ENCODE peak calls at places on chromosomes 1 and 21, in ten cellular contexts. X is mucosa of gallbladder; P is LHCN-M2; C is iPS DF 6.9; Y is foreskin fibroblast; M is activated CD8-positive, alpha-beta memory T cell treated with anti-CD3 and anti-CD28 coated beads for 4 hours; T is AG08395; R is nephron progenitor cell; A is neural progenitor cell; Q is skeletal muscle cell. W is an unnamed sample.

GRCh38 chr21:46048926-46049889 is 48.7 kb upstream of the COL6A2 start:
- DNase-seq in X (peak), P (peak), C (no peak), Y (peak), M (no peak), T (peak), R (no peak), A (no peak), Q (peak), W (peak)

GRCh38 chr1:111568160-111568559 is 51.4 kb upstream of the RAP1A start:
- DNase-seq in X (no peak), P (no peak), C (no peak), Y (no peak), M (no peak), T (no peak), R (no peak), A (no peak), Q (no peak), W (no peak)

GRCh38 chr1:209759829-209760359 is 4.0 kb downstream of the TRAF3IP3 start:
- DNase-seq in X (no peak), P (no peak), C (no peak), Y (no peak), M (no peak), T (no peak), R (no peak), A (no peak), Q (no peak), W (no peak)

GRCh38 chr1:11790880-11791715 is 14.7 kb downstream of the MTHFR start:
- DNase-seq in X (peak), P (peak), C (no peak), Y (peak), M (no peak), T (peak), R (no peak), A (peak), Q (peak), W (peak)

GRCh38 chr1:21875621-21876063 is 61.5 kb downstream of the HSPG2 start:
- DNase-seq in X (no peak), P (no peak), C (no peak), Y (no peak), M (no peak), T (no peak), R (no peak), A (no peak), Q (no peak), W (no peak)

GRCh38 chr1:161735837-161736236 is 13.7 kb upstream of the DUSP12 start:
- DNase-seq in X (no peak), P (no peak), C (no peak), Y (no peak), M (no peak), T (no peak), R (no peak), A (no peak), Q (no peak), W (no peak)

GRCh38 chr1:54808443-54809207 is 7.5 kb upstream of the TTC22 start:
- DNase-seq in X (no peak), P (no peak), C (no peak), Y (no peak), M (no peak), T (no peak), R (no peak), A (no peak), Q (no peak), W (no peak)

GRCh38 chr1:234608026-234608719 is 1.8 kb downstream of the IRF2BP2 start:
- DNase-seq in X (peak), P (peak), C (no peak), Y (peak), M (peak), T (peak), R (peak), A (peak), Q (no peak), W (peak)

GRCh38 chr1:243658596-243659105 is 191.4 kb downstream of the AKT3 start:
- DNase-seq in X (no peak), P (no peak), C (no peak), Y (no peak), M (no peak), T (no peak), R (no peak), A (no peak), Q (no peak), W (no peak)

GRCh38 chr1:118881751-118882150 is 106.4 kb downstream of the TBX15 start:
- DNase-seq in X (no peak), P (no peak), C (no peak), Y (no peak), M (no peak), T (peak), R (no peak), A (no peak), Q (no peak), W (no peak)

GRCh38 chr1:1014896-1015681 is 1.8 kb downstream of the ISG15 start:
- DNase-seq in X (no peak), P (no peak), C (no peak), Y (peak), M (no peak), T (no peak), R (no peak), A (peak), Q (no peak), W (no peak)

GRCh38 chr1:165828103-165828558 is 717 bp downstream of the UCK2 start:
- DNase-seq in X (no peak), P (peak), C (no peak), Y (peak), M (peak), T (peak), R (peak), A (peak), Q (no peak), W (peak)